ENCODE peak calls at places on chromosomes 13 and 19, in six cellular contexts. R, M, D, E, B and P are unnamed samples.

GRCh38 chr13:95267662-95268369 is 33.4 kb downstream of the ABCC4 start:
- DNase-seq in B (no peak), D (no peak), R (no peak), E (no peak), M (peak; percentile 13), P (no peak)

GRCh38 chr19:29724102-29724641 is 9.1 kb upstream of the C19orf12 start:
- DNase-seq in B (no peak), D (no peak), M (no peak), R (no peak), E (no peak), P (no peak)

GRCh38 chr19:34493038-34493648 is 11.6 kb downstream of the WTIP start:
- DNase-seq in B (no peak), R (no peak), E (no peak), M (no peak), D (peak; percentile 44), P (no peak)

GRCh38 chr19:4597975-4598671 is 38.6 kb upstream of the SEMA6B start:
- DNase-seq in E (no peak), R (no peak), B (no peak), D (peak; percentile 44), M (peak; percentile 7), P (no peak)

GRCh38 chr19:36573948-36574726 is 1.0 kb upstream of the ZNF529 start:
- DNase-seq in R (no peak), E (no peak), M (peak; percentile 25), B (no peak), D (peak; percentile 31), P (no peak)

GRCh38 chr13:105139380-105140285 is 1395.8 kb downstream of the EFNB2 start:
- DNase-seq in R (peak; percentile 18), E (peak; percentile 48), B (no peak), M (peak; percentile 23), D (peak; percentile 29), P (no peak)

GRCh38 chr13:51245583-51245982 is 23.4 kb downstream of the FAM124A start:
- DNase-seq in D (no peak), M (no peak), B (no peak), R (no peak), E (no peak), P (no peak)

GRCh38 chr19:31667106-31667505 is 317.9 kb upstream of the TSHZ3 start:
- DNase-seq in M (no peak), D (no peak), B (no peak), R (no peak), E (no peak), P (no peak)

GRCh38 chr19:31350693-31351211 is 1.5 kb upstream of the TSHZ3 start:
- DNase-seq in D (peak; percentile 61), R (no peak), M (peak; percentile 64), E (peak; percentile 68), B (no peak), P (peak; percentile 48)

GRCh38 chr13:96091164-96091931 is 1.4 kb downstream of the HS6ST3 start:
- DNase-seq in M (peak; percentile 47), B (no peak), R (no peak), D (peak; percentile 23), E (peak; percentile 22), P (peak; percentile 43)

GRCh38 chr19:46537136-46538097 is 41.8 kb upstream of the PNMA8B start:
- DNase-seq in B (no peak), D (peak; percentile 54), E (peak; percentile 43), R (no peak), M (peak; percentile 40), P (no peak)

GRCh38 chr13:106182404-106182803 is 353.1 kb downstream of the EFNB2 start:
- DNase-seq in D (no peak), M (no peak), B (no peak), E (no peak), R (no peak), P (no peak)

GRCh38 chr19:14198384-14199376 is 7.3 kb downstream of the ADGRL1 start:
- DNase-seq in M (no peak), R (no peak), D (no peak), E (no peak), B (no peak), P (no peak)

GRCh38 chr13:51396352-51396751 is 56.5 kb downstream of the INTS6 start:
- DNase-seq in E (no peak), D (no peak), M (no peak), R (no peak), B (no peak), P (no peak)

GRCh38 chr13:83232626-83233025 is 649.6 kb downstream of the SLITRK1 start:
- DNase-seq in R (no peak), M (no peak), E (no peak), B (no peak), D (no peak), P (no peak)

GRCh38 chr19:11421607-11422098 is 2.5 kb upstream of the RGL3 start:
- DNase-seq in B (peak; percentile 70), M (peak; percentile 32), E (peak; percentile 73), D (peak; percentile 61), R (no peak), P (no peak)
- H3K27ac ChIP-seq in B (no peak overlapping the region), M (no peak overlapping the region), E (peak overlapping the region; percentile 84), D (no peak overlapping the region), R (peak overlapping the region; percentile 61), P (peak overlapping the region; percentile 50)

DNA sequence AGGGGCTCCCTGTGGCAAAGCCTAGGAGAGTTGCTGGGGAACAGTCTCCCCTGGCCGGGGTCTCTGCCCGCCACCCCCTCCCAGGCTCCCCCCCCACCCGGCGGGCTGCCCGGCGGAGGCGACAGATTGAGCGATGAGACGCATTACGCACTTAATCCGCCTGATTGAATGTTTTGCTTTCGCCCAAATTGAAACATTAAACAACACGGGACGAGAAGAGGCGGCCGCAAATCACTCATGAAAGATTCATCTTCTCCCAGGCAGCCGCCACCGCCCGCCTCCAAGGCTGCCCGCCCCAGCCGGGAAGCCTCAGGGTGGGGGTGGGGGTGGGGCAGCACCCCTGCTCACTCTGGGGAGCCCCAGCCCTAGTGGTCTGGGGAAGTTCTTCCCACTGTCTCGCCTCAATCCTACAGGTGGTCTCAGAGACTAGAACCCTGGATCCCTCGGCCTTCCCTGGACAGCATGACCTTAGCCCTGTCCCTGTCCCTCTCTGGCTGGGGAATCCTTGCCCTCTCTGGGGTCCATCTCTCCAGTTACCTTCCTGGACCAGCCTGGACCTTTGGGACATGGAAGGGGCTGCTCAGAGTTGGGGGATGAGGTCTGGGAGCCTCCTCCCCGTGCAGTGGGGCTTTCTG is 7.6 kb upstream of the ERFL start:
- DNase-seq in D (no peak), M (no peak), B (no peak), E (no peak), R (no peak), P (no peak)
- H3K27me3 ChIP-seq in D (no peaks in the 10 kb centered on the region), M (peaks cover 32% of the 10 kb centered on the region), B (peaks cover 77% of the 10 kb centered on the region), E (peaks cover 54% of the 10 kb centered on the region), R (peaks cover 56% of the 10 kb centered on the region), P (peaks cover 17% of the 10 kb centered on the region)

GRCh38 chr13:26186995-26187394 is 35.1 kb downstream of the RNF6 start:
- DNase-seq in E (peak; percentile 23), M (no peak), D (no peak), R (no peak), B (no peak), P (no peak)

GRCh38 chr13:26185720-26186119 is 36.4 kb downstream of the RNF6 start:
- DNase-seq in M (no peak), E (no peak), B (no peak), D (no peak), R (no peak), P (no peak)

GRCh38 chr13:26183416-26183815 is 38.7 kb downstream of the RNF6 start:
- DNase-seq in E (no peak), B (no peak), D (no peak), M (no peak), R (no peak), P (no peak)

GRCh38 chr13:26184791-26185250 is 37.3 kb downstream of the RNF6 start:
- DNase-seq in E (peak; percentile 58), D (peak; percentile 81), M (peak; percentile 58), R (peak; percentile 40), B (no peak), P (peak; percentile 53)

DNA sequence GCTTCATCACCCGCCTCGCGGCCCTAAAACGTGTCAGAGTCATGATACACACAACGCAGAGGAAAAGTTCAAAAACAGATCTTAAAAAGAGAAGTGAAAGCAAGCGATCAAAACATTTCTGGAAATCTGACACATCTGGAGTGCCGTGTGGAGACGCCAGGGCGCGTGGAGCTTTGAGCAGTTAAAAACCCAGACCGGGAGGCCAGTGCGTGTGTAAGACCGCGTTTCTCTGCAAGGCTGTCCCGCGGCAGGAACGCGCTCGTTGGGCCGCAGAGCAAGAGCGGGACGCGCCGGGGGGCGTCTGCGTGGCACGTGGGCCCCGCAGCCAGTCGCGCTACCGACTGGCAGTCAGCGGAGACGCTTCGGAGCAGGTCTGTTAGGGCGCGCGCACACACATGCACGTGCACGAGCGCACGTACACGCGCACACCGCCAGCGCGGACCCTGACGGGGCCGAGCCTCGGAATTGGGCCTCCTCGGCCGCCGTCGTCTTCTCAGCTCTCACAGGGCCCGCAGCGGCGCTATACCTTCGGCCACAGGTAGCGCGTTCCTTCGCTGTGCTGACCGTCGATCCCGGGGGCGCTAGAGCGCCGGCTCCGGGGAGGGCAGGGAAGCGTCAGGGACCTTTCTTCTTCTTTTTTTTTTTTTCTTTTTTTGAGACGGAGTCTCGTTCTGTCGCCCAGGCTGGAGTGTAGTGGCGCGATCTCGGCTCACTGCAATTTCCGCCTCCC is 35.8 kb downstream of the RNF6 start:
- DNase-seq in E (peak; percentile 90), R (peak; percentile 73), D (peak; percentile 94), B (peak; percentile 91), M (peak; percentile 81), P (peak; percentile 83)
- TF ChIP-seq POLR2A in E (no peak), R (no peak), D (no peak), B (no peak), M (peak; percentile 53), P (peak; percentile 40)

GRCh38 chr19:10747674-10748073 is 29.8 kb downstream of the DNM2 start:
- DNase-seq in R (no peak), B (no peak), D (no peak), E (no peak), M (no peak), P (no peak)
- H3K27ac ChIP-seq in R (peak overlapping the region; percentile 64), B (peak overlapping the region; percentile 53), D (no peak overlapping the region), E (no peak overlapping the region), M (no peak overlapping the region), P (no peak overlapping the region)

GRCh38 chr13:107866666-107867623 is 348.4 kb downstream of the LIG4 start:
- DNase-seq in D (peak; percentile 60), B (no peak), M (no peak), R (no peak), E (no peak), P (no peak)
- H3K27me3 ChIP-seq in D (no peaks in the 10 kb centered on the region), B (peaks cover 28% of the 10 kb centered on the region), M (no peaks in the 10 kb centered on the region), R (peaks cover 56% of the 10 kb centered on the region), E (peaks cover 33% of the 10 kb centered on the region), P (no peaks in the 10 kb centered on the region)

DNA sequence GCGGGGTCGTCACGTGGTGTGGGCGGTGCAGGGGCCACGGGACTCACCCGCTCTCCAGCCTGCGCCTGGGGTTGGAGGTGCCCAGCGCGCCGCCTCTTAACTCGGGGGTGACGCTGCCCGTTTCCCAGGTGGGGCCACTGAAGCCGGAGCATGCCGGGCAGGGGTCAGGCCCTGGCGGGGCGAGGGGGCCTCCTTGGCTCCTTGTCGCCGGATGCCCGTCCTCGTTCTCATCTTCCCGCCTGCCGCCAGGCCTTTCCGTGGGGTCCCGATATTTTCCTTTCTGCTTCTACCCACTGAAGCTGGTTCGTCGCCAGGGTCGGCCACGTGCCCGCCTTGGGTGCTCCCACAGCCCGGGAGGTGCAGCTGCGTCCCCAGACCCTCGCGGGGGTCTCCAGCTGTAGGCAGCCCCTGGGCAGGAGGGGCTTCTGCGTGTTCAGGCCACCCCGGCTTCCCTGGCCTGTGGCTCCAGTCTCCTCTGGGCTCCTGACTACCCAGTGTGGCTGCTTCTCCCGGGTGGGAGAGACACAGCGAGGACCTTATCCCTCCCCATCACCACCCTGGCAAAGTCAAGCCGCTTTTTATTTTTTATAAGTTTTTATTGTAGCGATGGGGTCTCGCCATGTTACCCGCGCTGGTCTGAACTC is 768 bp downstream of the FAM174C start:
- DNase-seq in D (no peak), R (no peak), B (no peak), M (no peak), E (peak; percentile 69), P (no peak)
- TF ChIP-seq POLR2A in D (no peak), R (no peak), B (peak; percentile 16), M (no peak), E (no peak), P (no peak)